ENCODE peak calls at places on chromosomes 6 and 20, in ten cellular contexts. I, P, Y, U, V, J, D, F, K and G are unnamed samples.

GRCh38 chr6:119241124-119241491 is 108.5 kb downstream of the MAN1A1 start:
- DNase-seq in I (no peak), P (peak), Y (no peak), U (peak), V (no peak), J (peak), D (peak), F (no peak), K (no peak), G (no peak)

GRCh38 chr6:8017276-8017701 is 46.9 kb downstream of the BLOC1S5 start:
- DNase-seq in I (no peak), P (no peak), Y (no peak), U (no peak), V (no peak), J (no peak), D (peak), F (no peak), K (no peak), G (no peak)

GRCh38 chr20:22797103-22797502 is 212.7 kb upstream of the FOXA2 start:
- DNase-seq in I (no peak), P (no peak), Y (no peak), U (no peak), V (no peak), J (no peak), D (no peak), F (no peak), K (no peak), G (no peak)

GRCh38 chr20:4815618-4816017 is 93.9 kb downstream of the PRND start:
- DNase-seq in I (no peak), P (no peak), Y (no peak), U (no peak), V (no peak), J (no peak), D (no peak), F (no peak), K (no peak), G (no peak)

GRCh38 chr6:48184644-48185043 is 73.6 kb upstream of the PTCHD4 start:
- DNase-seq in I (no peak), P (no peak), Y (no peak), U (no peak), V (no peak), J (no peak), D (peak), F (no peak), K (no peak), G (no peak)

GRCh38 chr20:45111799-45112471 is 3.0 kb downstream of the WFDC5 start:
- DNase-seq in I (no peak), P (no peak), Y (peak), U (no peak), V (no peak), J (no peak), D (no peak), F (no peak), K (peak), G (no peak)

GRCh38 chr6:56851104-56851503 is 103.8 kb upstream of the BEND6 start:
- DNase-seq in I (no peak), P (no peak), Y (peak), U (peak), V (no peak), J (no peak), D (peak), F (no peak), K (no peak), G (no peak)

GRCh38 chr20:34538671-34539123 is 19.8 kb upstream of the MAP1LC3A start:
- DNase-seq in I (peak), P (no peak), Y (peak), U (peak), V (no peak), J (no peak), D (peak), F (no peak), K (peak), G (peak)

GRCh38 chr20:36173451-36173933 is 19.0 kb downstream of the EPB41L1 start:
- DNase-seq in I (no peak), P (no peak), Y (peak), U (peak), V (no peak), J (no peak), D (no peak), F (peak), K (peak), G (no peak)

GRCh38 chr20:59788811-59789210 is 144.6 kb downstream of the SYCP2 start:
- DNase-seq in I (no peak), P (no peak), Y (no peak), U (no peak), V (no peak), J (no peak), D (no peak), F (no peak), K (no peak), G (no peak)

GRCh38 chr6:161443868-161444267 is 170.0 kb upstream of the AGPAT4 start:
- DNase-seq in I (no peak), P (no peak), Y (no peak), U (no peak), V (no peak), J (no peak), D (no peak), F (no peak), K (no peak), G (no peak)